ENCODE peak calls at places on chromosomes 16 and 17, in nine cellular contexts. One of them, this sample, is unnamed.

GRCh38 chr17:14038206-14038605 is 31.1 kb upstream of the COX10 start:
- ATAC-seq in heart left ventricle: no peak
- ATAC-seq in HCT116: no peak
- ATAC-seq in IMR-90: peak
- ATAC-seq in activated CD8-positive, alpha-beta T cell treated with anti-CD3 and anti-CD28 coated beads for 36 hours: no peak
- ATAC-seq in effector memory CD8-positive, alpha-beta T cell: no peak
- ATAC-seq in mucosa of descending colon: no peak
- ATAC-seq in left ventricle myocardium superior: no peak
- ATAC-seq in left cardiac atrium: no peak
- ATAC-seq in this sample: no peak

GRCh38 chr17:34307110-34307509 is 12.1 kb upstream of the CCL8 start:
- ATAC-seq in effector memory CD8-positive, alpha-beta T cell: no peak
- ATAC-seq in HCT116: no peak
- ATAC-seq in left cardiac atrium: peak
- ATAC-seq in activated CD8-positive, alpha-beta T cell treated with anti-CD3 and anti-CD28 coated beads for 36 hours: no peak
- ATAC-seq in heart left ventricle: peak
- ATAC-seq in IMR-90: peak
- ATAC-seq in mucosa of descending colon: no peak
- ATAC-seq in left ventricle myocardium superior: peak
- ATAC-seq in this sample: peak

GRCh38 chr16:483351-484075 is 44.0 kb upstream of the CAPN15 start:
- ATAC-seq in left ventricle myocardium superior: peak
- ATAC-seq in IMR-90: peak
- ATAC-seq in activated CD8-positive, alpha-beta T cell treated with anti-CD3 and anti-CD28 coated beads for 36 hours: no peak
- ATAC-seq in mucosa of descending colon: no peak
- ATAC-seq in effector memory CD8-positive, alpha-beta T cell: no peak
- ATAC-seq in HCT116: no peak
- ATAC-seq in heart left ventricle: peak
- ATAC-seq in left cardiac atrium: peak
- ATAC-seq in this sample: no peak

GRCh38 chr17:34133350-34133749 is 121.7 kb upstream of the CCL2 start:
- ATAC-seq in mucosa of descending colon: no peak
- ATAC-seq in effector memory CD8-positive, alpha-beta T cell: no peak
- ATAC-seq in IMR-90: no peak
- ATAC-seq in left ventricle myocardium superior: peak
- ATAC-seq in activated CD8-positive, alpha-beta T cell treated with anti-CD3 and anti-CD28 coated beads for 36 hours: no peak
- ATAC-seq in left cardiac atrium: no peak
- ATAC-seq in HCT116: no peak
- ATAC-seq in heart left ventricle: peak
- ATAC-seq in this sample: no peak

GRCh38 chr17:33642002-33642401 is 348.9 kb upstream of the ASIC2 start:
- ATAC-seq in left ventricle myocardium superior: no peak
- ATAC-seq in activated CD8-positive, alpha-beta T cell treated with anti-CD3 and anti-CD28 coated beads for 36 hours: no peak
- ATAC-seq in left cardiac atrium: no peak
- ATAC-seq in IMR-90: no peak
- ATAC-seq in mucosa of descending colon: no peak
- ATAC-seq in heart left ventricle: no peak
- ATAC-seq in effector memory CD8-positive, alpha-beta T cell: no peak
- ATAC-seq in HCT116: no peak
- ATAC-seq in this sample: no peak

GRCh38 chr17:61395983-61396585 is 3.6 kb upstream of the TBX2 start:
- ATAC-seq in IMR-90: no peak
- ATAC-seq in left ventricle myocardium superior: peak
- ATAC-seq in HCT116: no peak
- ATAC-seq in activated CD8-positive, alpha-beta T cell treated with anti-CD3 and anti-CD28 coated beads for 36 hours: no peak
- ATAC-seq in heart left ventricle: no peak
- ATAC-seq in mucosa of descending colon: peak
- ATAC-seq in effector memory CD8-positive, alpha-beta T cell: no peak
- ATAC-seq in left cardiac atrium: no peak
- ATAC-seq in this sample: no peak

GRCh38 chr17:63681530-63681929 is 18.4 kb downstream of the LIMD2 start:
- ATAC-seq in effector memory CD8-positive, alpha-beta T cell: no peak
- ATAC-seq in left ventricle myocardium superior: peak
- ATAC-seq in IMR-90: no peak
- ATAC-seq in left cardiac atrium: no peak
- ATAC-seq in mucosa of descending colon: no peak
- ATAC-seq in heart left ventricle: no peak
- ATAC-seq in HCT116: no peak
- ATAC-seq in activated CD8-positive, alpha-beta T cell treated with anti-CD3 and anti-CD28 coated beads for 36 hours: no peak
- ATAC-seq in this sample: peak

GRCh38 chr16:85583491-85584181 is 29.5 kb upstream of the GSE1 start:
- ATAC-seq in mucosa of descending colon: no peak
- ATAC-seq in heart left ventricle: no peak
- ATAC-seq in HCT116: no peak
- ATAC-seq in effector memory CD8-positive, alpha-beta T cell: peak
- ATAC-seq in left cardiac atrium: no peak
- ATAC-seq in IMR-90: peak
- ATAC-seq in left ventricle myocardium superior: no peak
- ATAC-seq in activated CD8-positive, alpha-beta T cell treated with anti-CD3 and anti-CD28 coated beads for 36 hours: peak
- ATAC-seq in this sample: no peak

GRCh38 chr17:40451420-40451819 is 8.2 kb downstream of the IGFBP4 start:
- ATAC-seq in HCT116: no peak
- ATAC-seq in mucosa of descending colon: no peak
- ATAC-seq in heart left ventricle: peak
- ATAC-seq in left ventricle myocardium superior: peak
- ATAC-seq in IMR-90: peak
- ATAC-seq in activated CD8-positive, alpha-beta T cell treated with anti-CD3 and anti-CD28 coated beads for 36 hours: no peak
- ATAC-seq in left cardiac atrium: peak
- ATAC-seq in effector memory CD8-positive, alpha-beta T cell: no peak
- ATAC-seq in this sample: peak

GRCh38 chr16:733382-734207 is 6.7 kb downstream of the HAGHL start:
- ATAC-seq in heart left ventricle: no peak
- ATAC-seq in left ventricle myocardium superior: no peak
- ATAC-seq in effector memory CD8-positive, alpha-beta T cell: no peak
- ATAC-seq in left cardiac atrium: no peak
- ATAC-seq in mucosa of descending colon: no peak
- ATAC-seq in activated CD8-positive, alpha-beta T cell treated with anti-CD3 and anti-CD28 coated beads for 36 hours: no peak
- ATAC-seq in HCT116: no peak
- ATAC-seq in IMR-90: no peak
- ATAC-seq in this sample: no peak

GRCh38 chr16:84207869-84208268 is 16.9 kb downstream of the ADAD2 start:
- ATAC-seq in left ventricle myocardium superior: no peak
- ATAC-seq in HCT116: no peak
- ATAC-seq in effector memory CD8-positive, alpha-beta T cell: no peak
- ATAC-seq in IMR-90: no peak
- ATAC-seq in mucosa of descending colon: no peak
- ATAC-seq in activated CD8-positive, alpha-beta T cell treated with anti-CD3 and anti-CD28 coated beads for 36 hours: no peak
- ATAC-seq in heart left ventricle: no peak
- ATAC-seq in left cardiac atrium: no peak
- ATAC-seq in this sample: no peak

GRCh38 chr16:31008154-31008950 is 2.1 kb downstream of the STX1B start:
- ATAC-seq in mucosa of descending colon: no peak
- ATAC-seq in activated CD8-positive, alpha-beta T cell treated with anti-CD3 and anti-CD28 coated beads for 36 hours: no peak
- ATAC-seq in IMR-90: peak
- ATAC-seq in heart left ventricle: no peak
- ATAC-seq in left ventricle myocardium superior: no peak
- ATAC-seq in HCT116: no peak
- ATAC-seq in left cardiac atrium: no peak
- ATAC-seq in effector memory CD8-positive, alpha-beta T cell: no peak
- ATAC-seq in this sample: no peak